ENCODE peak calls at places on chromosomes 2 and 18, in ten cellular contexts. Z is GM12891, I is tibial nerve, C is K562, R is HCT116, N is lower leg skin, U is Peyer's patch, F is heart left ventricle, Y is adrenal gland, K is esophagus squamous epithelium. Q is an unnamed sample.

GRCh38 chr2:109663721-109664120 is 49.6 kb downstream of the SOWAHC start:
- DNase-seq in Z (no peak), I (peak), C (no peak), R (no peak), N (peak), U (no peak), F (peak), Y (peak), K (no peak), Q (peak)

GRCh38 chr2:239715202-239715601 is 309.9 kb downstream of the NDUFA10 start:
- DNase-seq in Z (no peak), I (no peak), C (no peak), R (no peak), N (peak), U (no peak), F (no peak), Y (peak), K (no peak), Q (no peak)

GRCh38 chr18:5462227-5462626 is 81.6 kb downstream of the EPB41L3 start:
- DNase-seq in Z (no peak), I (no peak), C (no peak), R (no peak), N (no peak), U (no peak), F (no peak), Y (no peak), K (no peak), Q (no peak)

GRCh38 chr18:48933578-48934399 is 17.0 kb downstream of the SMAD7 start:
- DNase-seq in Z (no peak), I (no peak), C (peak), R (no peak), N (no peak), U (no peak), F (no peak), Y (no peak), K (no peak), Q (no peak)

GRCh38 chr2:165897741-165898140 is 55.8 kb downstream of the TTC21B start:
- DNase-seq in Z (no peak), I (no peak), C (no peak), R (no peak), N (no peak), U (no peak), F (no peak), Y (no peak), K (no peak), Q (no peak)

GRCh38 chr2:239979243-239980023 is 45.7 kb downstream of the NDUFA10 start:
- DNase-seq in Z (no peak), I (no peak), C (no peak), R (no peak), N (peak), U (no peak), F (no peak), Y (no peak), K (no peak), Q (no peak)

GRCh38 chr2:239257511-239257937 is 143.3 kb downstream of the HDAC4 start:
- DNase-seq in Z (no peak), I (no peak), C (peak), R (peak), N (peak), U (no peak), F (no peak), Y (no peak), K (no peak), Q (no peak)

GRCh38 chr2:144151405-144151804 is 368.5 kb downstream of the ZEB2 start:
- DNase-seq in Z (no peak), I (no peak), C (peak), R (no peak), N (no peak), U (no peak), F (no peak), Y (no peak), K (no peak), Q (no peak)

GRCh38 chr18:24678113-24678512 is 217.7 kb downstream of the HRH4 start:
- DNase-seq in Z (no peak), I (no peak), C (no peak), R (no peak), N (no peak), U (no peak), F (no peak), Y (no peak), K (no peak), Q (no peak)

GRCh38 chr18:66560092-66560491 is 43.8 kb downstream of the CDH19 start:
- DNase-seq in Z (no peak), I (peak), C (no peak), R (no peak), N (no peak), U (no peak), F (no peak), Y (peak), K (no peak), Q (peak)

GRCh38 chr2:46193855-46194254 is 103.4 kb upstream of the EPAS1 start:
- DNase-seq in Z (no peak), I (no peak), C (no peak), R (no peak), N (peak), U (no peak), F (no peak), Y (no peak), K (no peak), Q (no peak)

GRCh38 chr2:172082105-172082943 is 3.0 kb upstream of the DLX1 start:
- DNase-seq in Z (no peak), I (no peak), C (no peak), R (no peak), N (no peak), U (no peak), F (no peak), Y (no peak), K (no peak), Q (no peak)

GRCh38 chr18:60372598-60372997 is at the start of gene MC4R:
- DNase-seq in Z (no peak), I (no peak), C (no peak), R (peak), N (no peak), U (no peak), F (peak), Y (no peak), K (no peak), Q (no peak)

GRCh38 chr2:142973160-142973821 is 95.8 kb downstream of the KYNU start:
- DNase-seq in Z (no peak), I (no peak), C (no peak), R (no peak), N (no peak), U (no peak), F (no peak), Y (no peak), K (no peak), Q (no peak)

GRCh38 chr2:65281626-65282351 is 54.2 kb downstream of the ACTR2 start:
- DNase-seq in Z (no peak), I (peak), C (no peak), R (no peak), N (no peak), U (no peak), F (peak), Y (no peak), K (no peak), Q (no peak)

GRCh38 chr18:7370812-7371211 is 139.9 kb downstream of the LRRC30 start:
- DNase-seq in Z (no peak), I (peak), C (no peak), R (no peak), N (peak), U (no peak), F (peak), Y (peak), K (peak), Q (no peak)

GRCh38 chr2:64947906-64948305 is 41.3 kb upstream of the SLC1A4 start:
- DNase-seq in Z (no peak), I (no peak), C (no peak), R (no peak), N (no peak), U (no peak), F (no peak), Y (no peak), K (no peak), Q (no peak)

GRCh38 chr18:58784601-58785137 is 80.0 kb upstream of the ZNF532 start:
- DNase-seq in Z (no peak), I (no peak), C (no peak), R (no peak), N (no peak), U (no peak), F (peak), Y (no peak), K (no peak), Q (no peak)

GRCh38 chr18:77133051-77133919 is 702 bp upstream of the MBP start:
- DNase-seq in Z (no peak), I (peak), C (no peak), R (no peak), N (peak), U (no peak), F (peak), Y (no peak), K (no peak), Q (no peak)

GRCh38 chr2:134011936-134012586 is 241.8 kb upstream of the MGAT5 start:
- DNase-seq in Z (no peak), I (no peak), C (no peak), R (no peak), N (no peak), U (no peak), F (no peak), Y (no peak), K (no peak), Q (no peak)

GRCh38 chr2:214899751-214900150 is 90.3 kb upstream of the BARD1 start:
- DNase-seq in Z (no peak), I (no peak), C (no peak), R (no peak), N (no peak), U (no peak), F (no peak), Y (no peak), K (no peak), Q (no peak)

GRCh38 chr2:45368792-45369191 is 242.3 kb downstream of the SRBD1 start:
- DNase-seq in Z (no peak), I (no peak), C (no peak), R (no peak), N (no peak), U (no peak), F (no peak), Y (no peak), K (no peak), Q (peak)

GRCh38 chr2:6780765-6781274 is 84.9 kb downstream of the CMPK2 start:
- DNase-seq in Z (no peak), I (peak), C (no peak), R (no peak), N (no peak), U (peak), F (peak), Y (peak), K (no peak), Q (peak)

GRCh38 chr2:128379021-128380005 is 60.6 kb upstream of the HS6ST1 start:
- DNase-seq in Z (no peak), I (peak), C (no peak), R (no peak), N (peak), U (no peak), F (peak), Y (no peak), K (no peak), Q (peak)

GRCh38 chr2:159922563-159922962 is 124.6 kb upstream of the CD302 start:
- DNase-seq in Z (no peak), I (no peak), C (no peak), R (no peak), N (no peak), U (no peak), F (no peak), Y (no peak), K (no peak), Q (no peak)

GRCh38 chr18:28087173-28087563 is 89.8 kb downstream of the CDH2 start:
- DNase-seq in Z (no peak), I (no peak), C (no peak), R (no peak), N (no peak), U (no peak), F (no peak), Y (peak), K (no peak), Q (peak)

GRCh38 chr18:34809697-34810096 is 99.6 kb downstream of the DTNA start:
- DNase-seq in Z (no peak), I (peak), C (peak), R (peak), N (peak), U (no peak), F (peak), Y (peak), K (no peak), Q (no peak)

GRCh38 chr2:189149981-189150380 is 29.6 kb downstream of the COL5A2 start:
- DNase-seq in Z (no peak), I (no peak), C (no peak), R (no peak), N (no peak), U (no peak), F (no peak), Y (no peak), K (no peak), Q (no peak)

GRCh38 chr2:151851761-151852160 is 23.5 kb upstream of the ARL5A start:
- DNase-seq in Z (no peak), I (no peak), C (no peak), R (no peak), N (no peak), U (no peak), F (no peak), Y (no peak), K (no peak), Q (no peak)

GRCh38 chr18:63969965-63970802 is at the start of gene SERPINB8:
- DNase-seq in Z (peak), I (peak), C (peak), R (peak), N (peak), U (peak), F (peak), Y (peak), K (peak), Q (peak)
- TF ChIP-seq POLR2A in Z (peak), I (peak), C (no peak), R (peak), N (no peak), U (peak), F (no peak), Y (peak), K (peak), Q (peak)

GRCh38 chr2:113198790-113199612 is 25.2 kb downstream of the PSD4 start:
- DNase-seq in Z (no peak), I (peak), C (no peak), R (peak), N (peak), U (peak), F (peak), Y (peak), K (no peak), Q (peak)
- TF ChIP-seq POLR2A in Z (no peak), I (no peak), C (no peak), R (peak), N (no peak), U (peak), F (no peak), Y (no peak), K (peak), Q (peak)

GRCh38 chr18:45962461-45962860 is 4.7 kb downstream of the EPG5 start:
- DNase-seq in Z (no peak), I (no peak), C (no peak), R (no peak), N (no peak), U (no peak), F (no peak), Y (no peak), K (no peak), Q (no peak)

GRCh38 chr18:45962866-45963265 is 4.3 kb downstream of the EPG5 start:
- DNase-seq in Z (no peak), I (no peak), C (no peak), R (no peak), N (no peak), U (no peak), F (no peak), Y (no peak), K (no peak), Q (no peak)

GRCh38 chr18:45967007-45967706 is at the start of gene EPG5:
- DNase-seq in Z (peak), I (peak), C (peak), R (peak), N (peak), U (peak), F (peak), Y (peak), K (peak), Q (peak)
- TF ChIP-seq POLR2A in Z (peak), I (no peak), C (peak), R (no peak), N (no peak), U (peak), F (no peak), Y (peak), K (peak), Q (peak)

GRCh38 chr2:196369967-196370366 is 198.6 kb upstream of the STK17B start:
- DNase-seq in Z (no peak), I (no peak), C (no peak), R (no peak), N (no peak), U (no peak), F (no peak), Y (no peak), K (no peak), Q (no peak)

GRCh38 chr2:196368546-196369225 is 197.3 kb upstream of the STK17B start:
- DNase-seq in Z (no peak), I (no peak), C (no peak), R (no peak), N (no peak), U (no peak), F (no peak), Y (no peak), K (no peak), Q (no peak)

GRCh38 chr2:196372811-196373664 is 201.7 kb upstream of the STK17B start:
- DNase-seq in Z (no peak), I (no peak), C (peak), R (no peak), N (no peak), U (no peak), F (no peak), Y (no peak), K (no peak), Q (no peak)

GRCh38 chr2:196372276-196372809 is 201.0 kb upstream of the STK17B start:
- DNase-seq in Z (no peak), I (no peak), C (no peak), R (no peak), N (no peak), U (no peak), F (no peak), Y (no peak), K (no peak), Q (no peak)

DNA sequence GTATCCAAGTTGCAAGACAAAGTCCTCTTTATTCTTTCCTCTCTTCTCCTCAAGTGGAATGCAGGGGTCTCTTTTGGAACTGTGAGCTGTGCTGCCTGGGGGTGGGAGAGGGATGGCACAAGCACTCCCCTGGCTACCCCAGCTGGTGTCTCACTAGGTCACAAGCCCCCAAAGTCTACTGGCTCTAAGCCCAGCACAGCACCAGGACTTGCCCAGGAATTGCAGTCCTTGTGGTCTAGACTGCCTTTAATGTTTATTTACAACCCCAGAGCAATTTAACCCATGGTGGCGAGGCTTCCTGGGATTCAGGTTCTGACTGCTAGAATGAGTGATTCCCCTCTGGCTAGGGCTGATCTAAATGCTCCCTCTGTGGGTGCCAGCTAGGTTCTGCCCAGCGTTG is 199.0 kb upstream of the STK17B start:
- DNase-seq in Z (no peak), I (no peak), C (no peak), R (no peak), N (no peak), U (no peak), F (no peak), Y (no peak), K (no peak), Q (no peak)
- TF ChIP-seq POLR2A in Z (no peak), I (no peak), C (no peak), R (no peak), N (no peak), U (no peak), F (no peak), Y (no peak), K (no peak), Q (no peak)

DNA sequence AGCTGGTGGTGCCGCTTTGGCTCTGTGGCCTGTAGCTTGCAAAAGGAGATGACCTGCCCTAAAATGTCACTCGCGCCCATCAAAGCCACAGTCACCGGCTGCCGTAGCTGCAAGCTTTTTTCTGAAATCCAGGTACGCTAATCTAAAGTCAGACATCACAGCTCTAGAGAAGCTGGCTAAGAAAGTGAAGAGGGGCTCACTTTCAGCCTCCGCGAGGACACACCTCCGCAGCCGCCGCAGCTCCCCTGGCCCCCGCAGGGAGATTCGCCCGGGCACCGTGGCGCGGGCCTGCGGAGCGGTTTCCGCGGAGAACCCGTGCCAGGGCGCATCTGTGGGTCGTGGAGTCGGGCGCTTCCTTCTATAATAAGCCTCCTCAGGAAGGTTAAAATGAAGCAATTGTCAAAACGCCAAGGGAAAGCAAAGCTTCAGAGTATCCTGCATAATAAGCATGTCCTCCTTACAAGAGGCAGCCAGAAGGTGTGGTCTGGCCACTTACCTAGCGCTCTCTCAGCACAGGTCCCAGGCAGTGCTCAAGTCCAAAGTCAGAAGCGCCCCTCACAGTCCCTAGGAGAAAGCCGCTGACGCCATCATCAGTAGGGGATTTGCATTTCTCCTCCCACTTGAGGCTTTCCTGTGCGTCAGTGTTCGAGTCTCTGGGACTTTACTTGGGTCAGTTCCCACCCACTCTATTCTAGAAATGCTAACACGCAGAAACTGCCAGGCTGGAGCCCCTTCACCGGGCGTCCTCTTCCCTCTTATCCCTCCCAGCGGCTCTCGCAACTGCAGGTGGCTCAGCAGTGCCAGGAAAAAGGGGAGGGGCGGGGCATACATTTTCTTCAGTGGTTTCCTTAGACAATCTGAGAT is at the start of gene STAT4:
- DNase-seq in Z (no peak), I (peak), C (no peak), R (peak), N (peak), U (peak), F (peak), Y (peak), K (peak), Q (no peak)
- TF ChIP-seq POLR2A in Z (peak), I (no peak), C (no peak), R (no peak), N (no peak), U (peak), F (no peak), Y (no peak), K (no peak), Q (peak)

GRCh38 chr2:219243291-219243761 is 1.9 kb downstream of the GLB1L start:
- DNase-seq in Z (no peak), I (peak), C (no peak), R (no peak), N (no peak), U (no peak), F (peak), Y (no peak), K (no peak), Q (no peak)
- TF ChIP-seq POLR2A in Z (no peak), I (no peak), C (no peak), R (no peak), N (no peak), U (peak), F (no peak), Y (no peak), K (no peak), Q (no peak)